ENCODE peak calls at places on chromosomes 1 and 21, in nine cellular contexts. C, N, H, T, M, F, D, X and V are unnamed samples.

GRCh38 chr1:227885135-227885647 is 62.5 kb downstream of the WNT9A start:
- DNase-seq in C (no peak), N (no peak), H (no peak), T (no peak), M (no peak), F (no peak), D (no peak), X (no peak), V (no peak)

GRCh38 chr1:226325178-226325577 is 16.2 kb upstream of the LIN9 start:
- DNase-seq in C (no peak), N (no peak), H (no peak), T (peak), M (peak), F (no peak), D (no peak), X (no peak), V (peak)

GRCh38 chr21:42063578-42064521 is 7.3 kb upstream of the UMODL1 start:
- DNase-seq in C (peak), N (no peak), H (no peak), T (no peak), M (peak), F (no peak), D (no peak), X (no peak), V (no peak)

GRCh38 chr1:19260211-19261138 is 8.9 kb downstream of the MRTO4 start:
- DNase-seq in C (no peak), N (peak), H (no peak), T (peak), M (peak), F (peak), D (no peak), X (no peak), V (peak)

GRCh38 chr1:170682159-170682558 is 18.2 kb downstream of the PRRX1 start:
- DNase-seq in C (no peak), N (no peak), H (no peak), T (no peak), M (peak), F (no peak), D (no peak), X (no peak), V (peak)

GRCh38 chr21:27371688-27372331 is 404.9 kb upstream of the ADAMTS5 start:
- DNase-seq in C (no peak), N (no peak), H (no peak), T (peak), M (peak), F (no peak), D (peak), X (no peak), V (peak)

GRCh38 chr1:230112782-230113181 is 45.7 kb downstream of the GALNT2 start:
- DNase-seq in C (no peak), N (no peak), H (no peak), T (no peak), M (no peak), F (no peak), D (no peak), X (no peak), V (no peak)

GRCh38 chr1:17012775-17013501 is 1.2 kb upstream of the ATP13A2 start:
- DNase-seq in C (no peak), N (peak), H (no peak), T (peak), M (peak), F (peak), D (no peak), X (no peak), V (peak)

GRCh38 chr1:218112862-218113261 is 172.2 kb upstream of the RRP15 start:
- DNase-seq in C (no peak), N (no peak), H (peak), T (no peak), M (no peak), F (no peak), D (no peak), X (no peak), V (no peak)

GRCh38 chr1:161777250-161777649 is 11.1 kb downstream of the ATF6 start:
- DNase-seq in C (no peak), N (no peak), H (no peak), T (no peak), M (no peak), F (no peak), D (no peak), X (no peak), V (no peak)

GRCh38 chr1:147494998-147495580 is 46.2 kb upstream of the BCL9 start:
- DNase-seq in C (peak), N (peak), H (peak), T (peak), M (peak), F (peak), D (peak), X (peak), V (peak)

GRCh38 chr1:201930137-201930536 is 16.2 kb downstream of the LMOD1 start:
- DNase-seq in C (no peak), N (no peak), H (no peak), T (no peak), M (no peak), F (no peak), D (no peak), X (no peak), V (no peak)

GRCh38 chr1:67832737-67833594 is at the start of gene GNG12:
- DNase-seq in C (peak), N (peak), H (peak), T (peak), M (peak), F (peak), D (peak), X (peak), V (peak)

GRCh38 chr1:33927721-33928120 is 63.8 kb downstream of the HMGB4 start:
- DNase-seq in C (no peak), N (no peak), H (no peak), T (no peak), M (peak), F (no peak), D (no peak), X (no peak), V (no peak)

GRCh38 chr1:4976859-4977440 is 322.5 kb downstream of the AJAP1 start:
- DNase-seq in C (no peak), N (no peak), H (no peak), T (no peak), M (no peak), F (no peak), D (no peak), X (no peak), V (no peak)

GRCh38 chr1:36981771-36982622 is 52.3 kb downstream of the GRIK3 start:
- DNase-seq in C (no peak), N (no peak), H (no peak), T (no peak), M (no peak), F (no peak), D (no peak), X (no peak), V (no peak)

GRCh38 chr1:4603317-4604110 is 50.9 kb upstream of the AJAP1 start:
- DNase-seq in C (peak), N (no peak), H (no peak), T (no peak), M (no peak), F (no peak), D (no peak), X (no peak), V (no peak)

GRCh38 chr1:41330588-41331545 is 30.4 kb upstream of the FOXO6 start:
- DNase-seq in C (no peak), N (no peak), H (peak), T (no peak), M (no peak), F (no peak), D (no peak), X (no peak), V (peak)

GRCh38 chr21:43193088-43193650 is 24.4 kb downstream of the CRYAA start:
- DNase-seq in C (no peak), N (no peak), H (no peak), T (no peak), M (no peak), F (no peak), D (no peak), X (no peak), V (no peak)

GRCh38 chr1:59985901-59986735 is 59.5 kb upstream of the CYP2J2 start:
- DNase-seq in C (no peak), N (peak), H (no peak), T (peak), M (peak), F (peak), D (peak), X (no peak), V (no peak)

GRCh38 chr21:36658926-36659325 is 40.0 kb upstream of the SIM2 start:
- DNase-seq in C (no peak), N (no peak), H (no peak), T (no peak), M (no peak), F (no peak), D (no peak), X (no peak), V (no peak)

GRCh38 chr1:91032349-91032748 is 10.5 kb upstream of the ZNF644 start:
- DNase-seq in C (no peak), N (no peak), H (no peak), T (no peak), M (no peak), F (no peak), D (no peak), X (no peak), V (no peak)

GRCh38 chr1:13701274-13701650 is 1.3 kb downstream of the PRDM2 start:
- DNase-seq in C (no peak), N (no peak), H (no peak), T (no peak), M (no peak), F (peak), D (no peak), X (no peak), V (no peak)

GRCh38 chr1:905811-906531 is 17.8 kb upstream of the SAMD11 start:
- DNase-seq in C (no peak), N (no peak), H (no peak), T (no peak), M (no peak), F (no peak), D (no peak), X (peak), V (no peak)

GRCh38 chr1:13728104-13728503 is 28.1 kb downstream of the PRDM2 start:
- DNase-seq in C (no peak), N (no peak), H (no peak), T (no peak), M (no peak), F (no peak), D (no peak), X (no peak), V (no peak)

GRCh38 chr1:201500670-201501120 is 6.2 kb downstream of the CSRP1 start:
- DNase-seq in C (peak), N (peak), H (no peak), T (peak), M (peak), F (no peak), D (no peak), X (no peak), V (peak)

GRCh38 chr1:26986658-26987057 is 6.8 kb upstream of the TRNP1 start:
- DNase-seq in C (no peak), N (no peak), H (no peak), T (no peak), M (no peak), F (no peak), D (no peak), X (no peak), V (no peak)

GRCh38 chr1:44853201-44853600 is 10.1 kb upstream of the PTCH2 start:
- DNase-seq in C (no peak), N (no peak), H (no peak), T (no peak), M (no peak), F (no peak), D (no peak), X (no peak), V (no peak)

GRCh38 chr1:221334082-221334481 is 407.8 kb downstream of the DUSP10 start:
- DNase-seq in C (no peak), N (no peak), H (no peak), T (peak), M (no peak), F (no peak), D (no peak), X (no peak), V (peak)

GRCh38 chr1:50497007-50497406 is 73.8 kb upstream of the DMRTA2 start:
- DNase-seq in C (no peak), N (peak), H (no peak), T (no peak), M (no peak), F (no peak), D (no peak), X (no peak), V (no peak)

GRCh38 chr1:115908565-115909334 is 67.6 kb upstream of the SLC22A15 start:
- DNase-seq in C (no peak), N (no peak), H (no peak), T (no peak), M (no peak), F (no peak), D (peak), X (no peak), V (no peak)

GRCh38 chr1:212814989-212815388 is 23.3 kb downstream of the TATDN3 start:
- DNase-seq in C (no peak), N (no peak), H (no peak), T (peak), M (no peak), F (no peak), D (no peak), X (peak), V (peak)
- TF ChIP-seq CTCF in C (peak), N (peak), H (peak), T (peak), M (peak), F (peak), D (no peak), X (peak), V (peak)

DNA sequence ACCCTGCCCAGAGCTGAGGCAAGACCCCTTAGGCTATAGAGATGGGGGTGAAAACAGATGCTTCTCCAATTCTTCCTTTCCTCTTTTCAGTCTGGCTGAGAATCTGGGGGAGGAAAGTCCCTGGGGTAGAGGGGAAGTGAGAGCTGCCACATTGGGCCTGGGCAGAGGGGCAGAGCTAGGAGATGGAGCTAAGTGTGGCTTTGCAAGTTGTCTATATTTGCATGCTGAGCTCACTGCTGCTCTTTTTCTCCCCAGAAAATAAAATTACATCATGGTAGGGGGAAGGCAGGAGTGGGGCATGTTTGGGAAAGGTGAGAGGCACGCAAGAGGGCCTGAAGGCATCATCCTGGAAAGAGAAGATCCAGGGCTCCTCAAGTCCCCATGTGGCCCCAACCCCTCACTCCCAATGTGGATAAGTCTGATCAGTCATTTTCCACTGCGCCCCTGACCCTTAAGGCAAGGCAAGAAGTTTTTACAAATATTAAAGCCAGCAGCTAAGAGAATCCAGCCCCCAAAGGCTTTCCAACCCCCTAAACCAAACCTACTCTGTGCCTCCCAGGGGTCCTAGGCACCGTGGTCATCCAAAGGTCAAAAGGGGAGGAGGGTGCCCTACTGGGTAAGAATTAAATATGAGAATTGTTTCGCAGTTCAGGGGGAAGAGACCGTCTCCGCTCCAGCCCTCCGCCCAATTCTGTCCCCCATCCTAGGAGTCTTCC is 500 bp upstream of the PEA15 start:
- DNase-seq in C (no peak), N (peak), H (no peak), T (no peak), M (no peak), F (no peak), D (no peak), X (no peak), V (no peak)
- H3K4me3 ChIP-seq in C (no peak), N (peak), H (peak), T (peak), M (peak), F (peak), D (peak), X (peak), V (peak)

DNA sequence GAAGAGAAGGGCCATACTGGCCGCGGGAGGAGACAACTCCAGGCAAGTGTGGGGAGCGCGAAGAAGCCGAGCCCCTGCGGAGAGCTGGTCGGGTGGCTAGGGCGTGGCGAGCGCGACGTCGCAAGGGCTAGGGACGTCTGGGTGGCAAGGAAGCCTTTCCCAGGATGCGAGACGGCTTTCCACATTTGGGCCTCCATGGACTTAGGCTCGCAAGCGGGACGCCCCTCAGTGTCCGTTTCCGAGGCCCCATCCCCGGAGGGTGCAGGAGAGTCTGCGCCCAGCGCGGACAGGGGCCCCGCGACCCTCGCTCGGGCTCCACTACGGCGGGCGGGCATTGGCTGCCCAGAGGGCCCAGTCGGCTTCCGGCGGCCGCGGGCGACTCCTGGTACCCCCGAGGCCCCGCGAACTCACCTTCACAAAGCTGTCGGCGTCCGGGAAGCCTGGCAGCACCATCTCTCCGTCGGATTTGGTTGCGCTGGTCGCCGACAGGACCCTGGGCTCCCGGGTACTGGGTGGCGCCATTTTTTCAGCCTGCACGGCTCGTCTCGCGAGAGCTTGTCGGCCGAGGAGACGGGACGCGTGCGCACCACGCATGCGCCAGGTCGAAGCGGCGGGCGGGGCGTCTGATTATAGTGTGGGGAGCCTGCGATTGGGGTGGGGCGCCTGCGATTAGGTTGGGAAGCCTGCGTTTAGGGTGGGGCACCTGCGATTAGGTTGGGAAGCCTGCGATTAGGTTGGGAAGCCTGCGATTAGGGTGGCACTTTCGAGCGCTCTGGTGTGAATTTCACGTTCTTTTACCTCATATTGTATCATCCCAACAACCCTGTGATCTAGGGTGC is at the start of gene EXOSC10:
- DNase-seq in C (peak), N (peak), H (peak), T (peak), M (peak), F (peak), D (peak), X (peak), V (peak)
- TF ChIP-seq CTCF in C (no peak), N (no peak), H (no peak), T (no peak), M (no peak), F (no peak), D (no peak), X (no peak), V (no peak)

GRCh38 chr1:197911857-197912696 is 5.1 kb upstream of the LHX9 start:
- DNase-seq in C (no peak), N (no peak), H (no peak), T (no peak), M (no peak), F (no peak), D (no peak), X (no peak), V (no peak)
- H3K4me3 ChIP-seq in C (no peak), N (peak), H (no peak), T (peak), M (no peak), F (no peak), D (peak), X (peak), V (no peak)

GRCh38 chr1:222768592-222768991 is 31.6 kb downstream of the FAM177B start:
- DNase-seq in C (no peak), N (no peak), H (no peak), T (no peak), M (no peak), F (no peak), D (no peak), X (no peak), V (no peak)

GRCh38 chr1:222769968-222770620 is 33.1 kb downstream of the FAM177B start:
- DNase-seq in C (no peak), N (no peak), H (no peak), T (peak), M (peak), F (no peak), D (no peak), X (no peak), V (peak)

GRCh38 chr1:222767152-222767571 is 30.2 kb downstream of the FAM177B start:
- DNase-seq in C (no peak), N (no peak), H (no peak), T (no peak), M (no peak), F (no peak), D (no peak), X (no peak), V (no peak)

DNA sequence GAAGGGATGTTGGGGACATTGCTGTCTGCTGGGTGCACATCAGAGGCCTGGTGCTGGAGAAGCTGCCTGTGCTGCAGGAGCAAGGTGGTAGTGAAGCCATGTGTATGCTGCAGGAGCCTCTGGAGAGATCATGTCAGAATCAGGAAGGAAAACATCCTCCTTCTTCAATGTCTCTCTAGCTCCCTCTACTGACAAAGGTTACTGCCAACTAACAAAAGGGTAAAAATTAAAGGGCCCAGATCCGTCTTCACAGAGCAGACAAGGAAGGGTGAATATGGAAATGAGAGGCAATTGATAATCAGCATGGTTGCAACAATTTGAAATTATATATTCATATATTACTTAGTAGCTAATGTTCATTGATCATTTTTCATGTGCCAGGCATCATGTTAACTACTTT is 32.2 kb downstream of the FAM177B start:
- DNase-seq in C (no peak), N (no peak), H (peak), T (no peak), M (no peak), F (no peak), D (no peak), X (no peak), V (no peak)
- TF ChIP-seq CTCF in C (no peak), N (no peak), H (peak), T (no peak), M (no peak), F (no peak), D (peak), X (peak), V (no peak)

DNA sequence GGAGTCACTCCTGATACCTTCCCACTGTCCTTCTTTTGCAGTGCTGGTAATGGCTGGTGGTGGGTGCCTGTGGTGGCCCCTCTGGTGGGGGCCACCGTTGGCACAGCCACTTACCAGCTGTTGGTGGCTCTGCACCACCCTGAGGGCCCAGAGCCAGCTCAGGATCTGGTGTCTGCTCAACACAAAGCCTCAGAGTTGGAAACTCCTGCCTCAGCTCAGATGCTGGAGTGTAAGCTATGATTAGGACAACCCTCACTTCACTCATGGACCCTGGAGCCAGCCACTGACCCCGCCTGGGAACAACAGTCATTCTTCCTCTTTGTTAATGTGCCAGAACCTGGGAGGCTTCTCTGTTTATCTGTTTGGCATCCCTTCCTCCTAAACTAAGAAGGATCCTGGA is 1.1 kb upstream of the ATP8B2 start:
- DNase-seq in C (no peak), N (no peak), H (no peak), T (no peak), M (no peak), F (no peak), D (no peak), X (no peak), V (no peak)
- H3K4me3 ChIP-seq in C (no peak), N (peak), H (peak), T (no peak), M (no peak), F (no peak), D (peak), X (peak), V (no peak)

DNA sequence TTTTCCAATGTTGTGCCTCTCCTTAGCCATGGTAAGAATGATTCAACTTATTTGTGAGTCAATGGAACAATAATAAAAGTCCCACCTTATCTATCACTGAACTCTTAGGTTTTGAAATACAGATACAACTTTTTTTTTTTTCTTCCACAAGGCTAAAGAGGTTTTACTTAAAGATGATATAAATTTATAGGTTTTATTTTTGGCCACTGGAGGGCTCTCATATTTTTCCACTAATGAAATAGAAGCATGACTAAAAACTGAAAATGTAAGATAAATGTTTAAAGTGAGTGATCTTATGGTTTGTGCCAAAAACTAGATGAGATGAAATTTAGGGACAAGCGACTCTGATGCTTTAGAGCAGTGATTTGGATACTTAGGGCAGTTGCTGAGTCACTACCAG is 499.0 kb downstream of the NUF2 start:
- DNase-seq in C (no peak), N (peak), H (no peak), T (peak), M (no peak), F (no peak), D (no peak), X (no peak), V (peak)
- TF ChIP-seq CTCF in C (no peak), N (peak), H (peak), T (peak), M (no peak), F (no peak), D (no peak), X (no peak), V (peak)